ENCODE peak calls at places on chromosome 15, in six cellular contexts. S, H, W, D, O and E are unnamed samples.

GRCh38 chr15:48493084-48493762 is 152.3 kb downstream of the FBN1 start:
- DNase-seq in S (no peak), H (no peak), W (peak; percentile 91), D (no peak), O (peak; percentile 96), E (peak; percentile 96)

GRCh38 chr15:23387791-23388190 is 33.2 kb downstream of the GOLGA8S start:
- DNase-seq in S (no peak), H (no peak), W (no peak), D (no peak), O (no peak), E (no peak)

GRCh38 chr15:95325763-95326688 is 1004.5 kb upstream of the NR2F2 start:
- DNase-seq in S (no peak), H (no peak), W (no peak), D (no peak), O (peak; percentile 17), E (no peak)

GRCh38 chr15:40108061-40108854 is 421 bp downstream of the BMF start:
- DNase-seq in S (no peak), H (no peak), W (no peak), D (peak; percentile 44), O (no peak), E (peak; percentile 59)

GRCh38 chr15:101558217-101558941 is 68.9 kb upstream of the PCSK6 start:
- DNase-seq in S (no peak), H (peak; percentile 44), W (no peak), D (no peak), O (no peak), E (no peak)

GRCh38 chr15:88932271-88932874 is 19.2 kb upstream of the MFGE8 start:
- DNase-seq in S (no peak), H (no peak), W (no peak), D (no peak), O (peak; percentile 36), E (no peak)

GRCh38 chr15:26222781-26223180 is 359.7 kb upstream of the ATP10A start:
- DNase-seq in S (no peak), H (no peak), W (no peak), D (no peak), O (no peak), E (no peak)

GRCh38 chr15:95520511-95520910 is 810.0 kb upstream of the NR2F2 start:
- DNase-seq in S (no peak), H (no peak), W (no peak), D (no peak), O (peak; percentile 46), E (no peak)

GRCh38 chr15:98025237-98025636 is 64.7 kb downstream of the ARRDC4 start:
- DNase-seq in S (no peak), H (no peak), W (peak; percentile 30), D (no peak), O (peak; percentile 62), E (peak; percentile 67)

GRCh38 chr15:64519897-64520296 is 59.5 kb downstream of the ZNF609 start:
- DNase-seq in S (no peak), H (no peak), W (no peak), D (no peak), O (no peak), E (no peak)

GRCh38 chr15:84883433-84883832 is 1.0 kb upstream of the SLC28A1 start:
- DNase-seq in S (no peak), H (no peak), W (no peak), D (no peak), O (peak; percentile 43), E (no peak)

GRCh38 chr15:63833246-63833696 is 477 bp downstream of the HERC1 start:
- DNase-seq in S (peak; percentile 70), H (peak; percentile 31), W (peak; percentile 24), D (peak; percentile 45), O (peak; percentile 34), E (peak; percentile 18)

GRCh38 chr15:80561500-80561899 is 133.6 kb upstream of the ABHD17C start:
- DNase-seq in S (no peak), H (no peak), W (no peak), D (no peak), O (no peak), E (no peak)

GRCh38 chr15:60784855-60785254 is 305.9 kb upstream of the ICE2 start:
- DNase-seq in S (no peak), H (no peak), W (no peak), D (no peak), O (no peak), E (no peak)

GRCh38 chr15:88730751-88731150 is 72.5 kb upstream of the ACAN start:
- DNase-seq in S (peak; percentile 34), H (no peak), W (no peak), D (no peak), O (no peak), E (no peak)

GRCh38 chr15:58332676-58333400 is 99.0 kb upstream of the LIPC start:
- DNase-seq in S (no peak), H (no peak), W (peak; percentile 68), D (peak; percentile 43), O (peak; percentile 47), E (peak; percentile 88)

GRCh38 chr15:68676011-68676605 is 97.3 kb downstream of the CORO2B start:
- DNase-seq in S (no peak), H (no peak), W (no peak), D (no peak), O (no peak), E (no peak)

GRCh38 chr15:68677996-68678395 is 99.2 kb downstream of the CORO2B start:
- DNase-seq in S (no peak), H (no peak), W (no peak), D (no peak), O (no peak), E (no peak)

GRCh38 chr15:68674975-68675374 is 96.2 kb downstream of the CORO2B start:
- DNase-seq in S (no peak), H (no peak), W (no peak), D (no peak), O (no peak), E (no peak)

GRCh38 chr15:68678746-68679145 is 100.0 kb downstream of the CORO2B start:
- DNase-seq in S (no peak), H (no peak), W (no peak), D (no peak), O (no peak), E (no peak)

GRCh38 chr15:68676926-68677325 is 98.1 kb downstream of the CORO2B start:
- DNase-seq in S (no peak), H (no peak), W (no peak), D (no peak), O (no peak), E (no peak)
- TF ChIP-seq CTCF in S (no peak), H (no peak), W (no peak), D (no peak), O (no peak), E (no peak)

GRCh38 chr15:78734441-78735064 is 76.7 kb downstream of the ADAMTS7 start:
- DNase-seq in S (peak; percentile 45), H (peak; percentile 17), W (no peak), D (no peak), O (no peak), E (no peak)
- TF ChIP-seq CTCF in S (no peak), H (no peak), W (no peak), D (no peak), O (no peak), E (no peak)

GRCh38 chr15:31291048-31291578 is 35.5 kb upstream of the KLF13 start:
- DNase-seq in S (no peak), H (no peak), W (no peak), D (no peak), O (no peak), E (no peak)

GRCh38 chr15:31294067-31294466 is 32.6 kb upstream of the KLF13 start:
- DNase-seq in S (peak; percentile 32), H (peak; percentile 17), W (no peak), D (no peak), O (no peak), E (no peak)

GRCh38 chr15:31295660-31296059 is 31.0 kb upstream of the KLF13 start:
- DNase-seq in S (peak; percentile 37), H (peak; percentile 13), W (no peak), D (no peak), O (no peak), E (no peak)

GRCh38 chr15:31293655-31294054 is 33.0 kb upstream of the KLF13 start:
- DNase-seq in S (no peak), H (peak; percentile 23), W (no peak), D (no peak), O (no peak), E (no peak)

DNA sequence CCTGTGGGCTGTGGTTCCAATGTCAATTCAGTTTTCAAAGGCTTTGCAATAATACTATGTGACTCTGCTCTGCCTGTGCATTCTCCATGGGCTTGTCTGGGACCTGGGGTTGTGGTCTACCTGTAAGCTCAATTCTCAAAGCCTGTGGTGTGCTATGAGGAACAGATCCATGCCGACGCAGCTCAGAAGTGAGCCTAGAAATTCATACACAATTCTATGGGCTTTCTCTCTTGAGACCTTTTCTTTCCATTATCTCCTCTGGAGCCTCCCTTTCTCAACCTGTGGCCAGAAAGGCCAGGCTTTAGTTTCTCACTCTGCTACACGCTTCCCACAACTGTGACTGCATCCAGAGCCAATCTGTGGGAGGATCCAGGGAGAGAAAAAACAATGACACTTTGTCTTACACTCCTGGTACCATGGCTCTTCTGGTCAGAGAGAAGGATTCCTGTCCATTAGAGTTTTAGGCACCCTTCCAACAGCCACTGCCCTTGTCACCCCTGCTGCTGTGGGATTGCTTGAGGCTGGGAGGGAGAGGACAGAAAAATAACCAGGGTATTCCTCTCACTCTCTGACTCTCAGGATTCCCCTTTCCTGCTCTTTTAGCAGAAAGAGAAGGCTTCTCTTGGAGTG is 34.1 kb upstream of the KLF13 start:
- DNase-seq in S (no peak), H (peak; percentile 14), W (no peak), D (no peak), O (no peak), E (no peak)
- TF ChIP-seq CTCF in S (no peak), H (no peak), W (no peak), D (no peak), O (no peak), E (no peak)

DNA sequence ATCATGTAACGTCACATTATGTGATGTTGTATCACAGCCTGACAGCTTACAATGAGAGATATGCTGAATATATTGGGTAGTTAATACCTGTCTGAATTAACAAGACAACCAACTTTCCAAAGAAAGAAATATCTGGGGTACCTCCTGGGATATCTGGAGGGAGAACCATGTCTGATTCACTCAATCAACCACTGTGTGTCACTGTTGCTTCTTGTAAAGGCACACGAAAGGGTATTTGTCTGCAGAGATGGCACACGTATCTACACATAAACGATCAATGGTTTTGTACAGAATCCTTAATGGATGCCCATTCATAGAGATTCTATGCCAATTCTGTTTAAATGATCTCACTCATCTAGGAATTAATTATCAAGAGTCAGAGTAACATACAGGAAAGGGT is 252.1 kb upstream of the TMCO5A start:
- DNase-seq in S (no peak), H (no peak), W (peak; percentile 7), D (no peak), O (peak; percentile 9), E (no peak)
- TF ChIP-seq CTCF in S (peak; percentile 42), H (no peak), W (no peak), D (no peak), O (peak; percentile 27), E (peak; percentile 65)

DNA sequence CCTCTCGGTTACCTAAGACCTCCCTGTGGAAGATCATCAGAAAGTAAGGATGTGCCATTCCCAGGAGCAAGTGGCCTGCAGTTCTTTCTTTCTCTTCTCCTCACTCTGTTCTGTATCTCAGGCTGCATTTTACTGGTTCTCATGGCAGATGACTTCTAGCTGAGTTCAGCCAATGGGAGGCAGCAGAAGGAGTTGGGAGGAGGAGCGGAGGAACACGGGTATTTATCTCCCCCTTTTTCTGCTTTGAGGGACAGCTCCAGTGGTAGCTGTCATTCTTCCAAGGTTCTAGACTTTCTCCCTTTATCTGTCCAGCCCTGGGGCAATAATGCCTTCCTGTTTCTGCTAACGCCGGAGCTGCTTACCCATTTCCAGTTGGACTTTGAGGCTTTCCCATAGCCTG is 339.9 kb downstream of the NR2F2 start:
- DNase-seq in S (no peak), H (no peak), W (no peak), D (no peak), O (no peak), E (no peak)
- TF ChIP-seq CTCF in S (no peak), H (no peak), W (no peak), D (no peak), O (no peak), E (no peak)